ENCODE peak calls at places on chromosomes 12 and 14, in seven cellular contexts. U is HCT116, D is A549, P is WTC11, K is SK-N-SH, B is endothelial cell of umbilical vein, F is K562. W is an unnamed sample.

GRCh38 chr14:88866305-88866704 is 41.9 kb downstream of the TTC8 start:
- DNase-seq in K (no peak), P (no peak), B (peak; percentile 6), U (no peak), F (no peak), D (no peak), W (no peak)

GRCh38 chr12:10366875-10367274 is 23.0 kb downstream of the KLRK1 start:
- DNase-seq in K (no peak), F (no peak), P (no peak), U (no peak), B (no peak), D (no peak), W (peak; percentile 74)

GRCh38 chr14:52430474-52430873 is 116.4 kb downstream of the PTGER2 start:
- DNase-seq in U (no peak), F (no peak), P (no peak), K (no peak), B (no peak), D (no peak), W (no peak)

GRCh38 chr12:124694250-124694649 is 126.8 kb upstream of the NCOR2 start:
- DNase-seq in D (no peak), B (no peak), F (no peak), K (no peak), U (no peak), P (no peak), W (peak; percentile 85)

GRCh38 chr12:120678572-120678971 is 8.4 kb upstream of the MLEC start:
- DNase-seq in F (no peak), P (no peak), B (no peak), K (no peak), D (no peak), U (no peak), W (peak; percentile 67)

GRCh38 chr12:46372852-46373302 is 304 bp upstream of the SLC38A2 start:
- DNase-seq in D (no peak), B (no peak), K (peak; percentile 98), U (no peak), F (no peak), P (peak; percentile 96), W (no peak)

GRCh38 chr12:50934981-50935807 is 17.1 kb upstream of the HIGD1C start:
- DNase-seq in B (no peak), U (no peak), P (no peak), D (no peak), K (no peak), F (no peak), W (peak; percentile 20)

GRCh38 chr12:8698830-8699330 is 1.1 kb downstream of the RIMKLB start:
- DNase-seq in U (no peak), K (no peak), D (no peak), P (no peak), F (no peak), B (peak; percentile 26), W (no peak)

GRCh38 chr12:106348411-106348810 is 9.1 kb upstream of the POLR3B start:
- DNase-seq in D (no peak), F (no peak), B (peak; percentile 62), K (no peak), U (no peak), P (no peak), W (no peak)

GRCh38 chr12:120024193-120024592 is 35.2 kb downstream of the BICDL1 start:
- DNase-seq in B (no peak), U (no peak), F (no peak), D (no peak), K (no peak), P (no peak), W (no peak)

GRCh38 chr12:23614280-23614679 is 335.2 kb downstream of the SOX5 start:
- DNase-seq in P (no peak), U (no peak), B (no peak), F (no peak), K (no peak), D (no peak), W (no peak)

GRCh38 chr12:110329710-110330109 is 48.7 kb downstream of the ATP2A2 start:
- DNase-seq in K (no peak), D (no peak), P (no peak), U (no peak), B (no peak), F (no peak), W (no peak)

GRCh38 chr12:70052931-70053497 is 190.2 kb upstream of the CNOT2 start:
- DNase-seq in P (no peak), F (peak; percentile 81), B (peak; percentile 63), K (no peak), U (peak; percentile 75), D (peak; percentile 28), W (peak; percentile 93)

GRCh38 chr14:99609245-99610117 is 5.5 kb upstream of the CCDC85C start:
- DNase-seq in D (peak; percentile 68), F (no peak), B (no peak), U (no peak), K (no peak), P (no peak), W (no peak)

GRCh38 chr14:99612737-99613330 is 8.8 kb upstream of the CCDC85C start:
- DNase-seq in F (no peak), P (no peak), B (no peak), K (no peak), U (no peak), D (no peak), W (no peak)

GRCh38 chr14:99615497-99616245 is 11.7 kb upstream of the CCDC85C start:
- DNase-seq in K (no peak), F (no peak), D (no peak), P (no peak), B (peak; percentile 52), U (no peak), W (no peak)

GRCh38 chr14:99611639-99612038 is 7.6 kb upstream of the CCDC85C start:
- DNase-seq in U (no peak), D (no peak), F (no peak), K (no peak), P (no peak), B (no peak), W (no peak)

DNA sequence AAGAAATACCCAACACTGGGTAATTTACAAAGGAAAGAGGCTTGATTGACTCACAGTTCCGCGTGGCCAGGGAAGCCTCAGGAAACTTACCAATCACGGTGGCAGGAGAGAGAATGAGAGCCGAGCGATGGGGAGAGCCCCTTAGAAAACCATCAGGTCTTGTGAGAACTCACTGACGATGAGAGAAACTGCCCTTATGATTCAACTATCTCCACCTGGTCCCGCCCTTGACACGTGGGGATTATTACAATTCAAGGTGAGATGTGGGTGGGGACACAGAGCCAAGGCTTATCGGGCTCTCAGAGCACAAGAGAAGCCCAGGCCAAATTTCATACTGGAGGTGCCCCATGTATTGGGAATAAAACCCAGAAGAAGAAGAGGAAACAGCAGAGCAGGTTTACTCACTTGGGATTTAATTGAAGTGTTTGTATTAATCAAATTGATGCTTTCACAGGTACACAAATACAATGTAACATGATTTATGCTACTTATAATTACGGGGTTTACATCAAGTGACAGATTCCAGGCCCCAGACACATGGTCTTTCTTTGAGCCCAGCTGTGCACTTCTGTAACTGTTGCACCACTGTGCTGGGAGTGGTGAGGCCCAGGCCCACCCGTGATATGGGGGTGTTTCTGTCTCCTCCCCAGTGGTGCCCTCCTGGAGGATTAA is 8.2 kb upstream of the CCDC85C start:
- DNase-seq in B (no peak), D (no peak), K (no peak), P (no peak), U (no peak), F (no peak), W (no peak)
- TF ChIP-seq MAX in B (no peak), D (no peak), K (no peak), P (no peak), U (no peak), F (no peak), W (no peak)

DNA sequence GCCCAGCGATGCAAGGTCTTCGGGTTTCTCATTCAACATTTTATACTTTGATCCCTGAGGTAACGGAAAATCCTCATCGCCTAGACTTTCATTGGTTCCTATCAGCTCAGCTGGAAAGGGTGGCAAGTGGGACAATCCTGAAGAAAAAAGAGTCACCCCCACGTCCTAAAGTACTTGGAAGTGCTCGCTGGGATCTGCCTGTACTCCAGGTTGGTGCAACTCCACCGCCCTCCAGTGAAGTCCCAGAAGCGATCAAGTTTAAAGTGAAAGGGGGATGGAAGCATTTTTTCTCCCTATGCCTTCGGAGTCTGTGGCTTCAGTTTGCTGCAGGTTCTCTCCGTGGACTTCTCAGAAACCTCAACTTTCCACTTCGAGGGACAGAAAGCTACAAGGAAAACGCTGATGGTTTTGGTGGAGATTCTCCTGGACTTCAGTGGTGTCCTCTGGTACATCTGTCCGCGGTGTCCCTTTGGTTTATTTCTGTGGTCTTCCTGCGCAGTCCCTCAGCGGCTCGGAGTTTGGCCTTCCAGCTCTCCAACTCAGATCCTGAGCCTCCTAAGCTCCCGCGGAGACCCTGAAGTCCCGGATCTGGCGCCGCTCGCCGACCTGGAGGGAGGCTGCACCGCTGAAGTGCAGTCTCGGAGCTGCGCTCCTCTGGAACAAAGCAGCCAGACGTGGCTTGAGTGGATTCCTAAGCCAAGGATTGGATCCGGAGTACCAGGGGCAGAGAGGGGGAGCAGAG is 1.7 kb upstream of the LRFN5 start:
- DNase-seq in K (no peak), F (peak; percentile 23), B (no peak), U (no peak), P (peak; percentile 86), D (no peak), W (no peak)
- TF ChIP-seq MAX in K (no peak), F (no peak), B (no peak), U (no peak), P (no peak), D (no peak), W (no peak)

GRCh38 chr14:100658514-100658886 is 68.2 kb upstream of the DLK1 start:
- DNase-seq in D (no peak), B (no peak), U (no peak), P (peak; percentile 28), K (no peak), F (peak; percentile 43), W (no peak)
- TF ChIP-seq MAX in D (no peak), B (no peak), U (no peak), P (no peak), K (no peak), F (no peak), W (no peak)

GRCh38 chr12:132617135-132617701 is 1.4 kb upstream of the P2RX2 start:
- DNase-seq in B (no peak), F (no peak), U (no peak), K (no peak), P (no peak), D (no peak), W (no peak)

GRCh38 chr12:132614861-132615578 is 3.6 kb upstream of the P2RX2 start:
- DNase-seq in U (peak; percentile 76), F (peak; percentile 90), K (peak; percentile 88), D (peak; percentile 80), B (peak; percentile 81), P (peak; percentile 88), W (peak; percentile 90)

GRCh38 chr12:132617822-132618682 is 524 bp upstream of the P2RX2 start:
- DNase-seq in K (peak; percentile 67), U (no peak), D (no peak), B (no peak), F (no peak), P (no peak), W (no peak)

GRCh38 chr12:132614029-132614428 is 3.6 kb upstream of the LRCOL1 start:
- DNase-seq in K (no peak), D (no peak), F (no peak), U (no peak), B (no peak), P (no peak), W (no peak)

DNA sequence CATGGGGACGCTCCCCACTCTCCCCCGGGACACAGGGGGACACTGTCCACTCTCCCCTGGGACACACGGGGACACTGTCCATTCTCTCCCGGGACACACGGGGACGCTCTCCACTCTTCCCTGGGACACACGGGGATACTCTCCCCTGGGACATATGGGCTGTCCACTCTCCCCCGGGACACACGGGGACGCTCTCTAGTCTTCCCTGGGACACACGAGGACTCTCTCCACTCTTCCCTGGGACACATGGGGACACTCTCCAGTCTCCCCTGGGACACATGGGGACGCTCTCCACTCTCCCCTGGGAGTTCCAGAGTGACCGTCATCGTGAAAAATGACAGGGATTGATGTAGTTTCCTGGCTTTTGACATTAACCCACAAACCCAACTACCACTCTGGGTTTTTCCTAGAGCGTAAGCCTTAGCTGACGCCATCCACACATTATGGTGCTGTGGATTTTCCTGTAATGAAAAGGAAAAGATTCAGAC is 3.0 kb upstream of the P2RX2 start:
- DNase-seq in B (no peak), P (no peak), F (no peak), U (no peak), D (no peak), K (no peak), W (no peak)
- TF ChIP-seq MAX in B (no peak), P (no peak), F (no peak), U (no peak), D (no peak), K (no peak), W (no peak)

W was measured in NB4.